ENCODE peak calls at places on chromosomes 7 and 10, in nine cellular contexts. N is upper lobe of right lung; O is stimulated activated CD4-positive, alpha-beta T cell treated with anti-CD3 and anti-CD28 coated beads, Interleukin-12 subunit alpha, Interleukin-12 subunit beta, amount 100 ng/mL, for 4 hours; K is CD4-positive, alpha-beta T cell; D is PC-3; J is GM23248; A is stimulated activated CD8-positive, alpha-beta memory T cell treated with anti-CD3 and anti-CD28 coated beads, Interleukin-7, amount 100 ng/mL, for 48 hours; T is endothelial cell of umbilical vein; B is mammary epithelial cell. H is an unnamed sample.

GRCh38 chr7:128405345-128406146 is 4.2 kb downstream of the IMPDH1 start:
- DNase-seq in N (peak; percentile 82), O (peak; percentile 63), K (peak; percentile 49), D (peak; percentile 43), J (peak; percentile 75), A (peak; percentile 36), T (peak; percentile 33), B (peak; percentile 30), H (peak; percentile 64)

GRCh38 chr10:103284170-103284569 is 7.2 kb downstream of the INA start:
- DNase-seq in N (no peak), O (no peak), K (no peak), D (peak; percentile 72), J (peak; percentile 50), A (no peak), T (no peak), B (peak; percentile 56), H (no peak)

GRCh38 chr7:91082854-91083495 is 181.3 kb upstream of the FZD1 start:
- DNase-seq in N (no peak), O (no peak), K (no peak), D (peak; percentile 41), J (peak; percentile 62), A (no peak), T (peak; percentile 41), B (no peak), H (no peak)

GRCh38 chr7:129144834-129145668 is 544 bp downstream of the TSPAN33 start:
- DNase-seq in N (no peak), O (peak; percentile 30), K (peak; percentile 14), D (no peak), J (no peak), A (no peak), T (no peak), B (no peak), H (no peak)

GRCh38 chr7:4361774-4362173 is 320.3 kb upstream of the FOXK1 start:
- DNase-seq in N (no peak), O (no peak), K (no peak), D (no peak), J (no peak), A (no peak), T (no peak), B (no peak), H (no peak)

GRCh38 chr7:75533926-75534325 is 41.8 kb downstream of the SPDYE5 start:
- DNase-seq in N (peak; percentile 8), O (no peak), K (no peak), D (no peak), J (no peak), A (no peak), T (no peak), B (no peak), H (no peak)

GRCh38 chr7:41956712-41957111 is 253.8 kb upstream of the INHBA start:
- DNase-seq in N (no peak), O (no peak), K (no peak), D (no peak), J (peak; percentile 29), A (no peak), T (no peak), B (no peak), H (no peak)

GRCh38 chr7:32250494-32251260 is 180.5 kb upstream of the PDE1C start:
- DNase-seq in N (no peak), O (no peak), K (no peak), D (no peak), J (no peak), A (no peak), T (no peak), B (no peak), H (no peak)

GRCh38 chr10:72375585-72375984 is 20.9 kb upstream of the DNAJB12 start:
- DNase-seq in N (no peak), O (no peak), K (no peak), D (peak; percentile 7), J (no peak), A (no peak), T (no peak), B (no peak), H (no peak)

GRCh38 chr10:119395287-119396007 is 147.1 kb downstream of the RGS10 start:
- DNase-seq in N (no peak), O (no peak), K (no peak), D (no peak), J (no peak), A (no peak), T (peak; percentile 35), B (no peak), H (no peak)

GRCh38 chr10:109007514-109007913 is 915.8 kb downstream of the XPNPEP1 start:
- DNase-seq in N (no peak), O (no peak), K (no peak), D (no peak), J (no peak), A (no peak), T (no peak), B (no peak), H (no peak)

GRCh38 chr7:91344248-91344647 is 80.0 kb downstream of the FZD1 start:
- DNase-seq in N (no peak), O (no peak), K (no peak), D (no peak), J (no peak), A (no peak), T (no peak), B (no peak), H (no peak)

GRCh38 chr10:12156367-12157123 is 27.1 kb downstream of the SEC61A2 start:
- DNase-seq in N (no peak), O (no peak), K (no peak), D (no peak), J (no peak), A (no peak), T (no peak), B (no peak), H (no peak)

GRCh38 chr7:128884561-128885369 is 22.1 kb downstream of the ATP6V1F start:
- DNase-seq in N (peak; percentile 61), O (no peak), K (no peak), D (no peak), J (no peak), A (no peak), T (no peak), B (no peak), H (no peak)

GRCh38 chr7:97499204-97499603 is 232.7 kb upstream of the TAC1 start:
- DNase-seq in N (no peak), O (no peak), K (no peak), D (peak; percentile 37), J (peak; percentile 36), A (no peak), T (no peak), B (peak; percentile 10), H (no peak)

GRCh38 chr10:9166770-9167169 is 1112.3 kb downstream of the GATA3 start:
- DNase-seq in N (no peak), O (no peak), K (no peak), D (no peak), J (no peak), A (no peak), T (no peak), B (peak; percentile 37), H (no peak)

GRCh38 chr7:20158684-20159083 is 58.5 kb downstream of the MACC1 start:
- DNase-seq in N (no peak), O (no peak), K (no peak), D (no peak), J (peak; percentile 17), A (no peak), T (peak; percentile 39), B (no peak), H (no peak)

GRCh38 chr7:46071601-46072000 is 150.5 kb upstream of the IGFBP3 start:
- DNase-seq in N (no peak), O (no peak), K (no peak), D (no peak), J (peak; percentile 34), A (no peak), T (no peak), B (peak; percentile 19), H (no peak)

GRCh38 chr10:132648871-132649528 is 111.4 kb downstream of the INPP5A start:
- DNase-seq in N (no peak), O (no peak), K (no peak), D (no peak), J (no peak), A (no peak), T (no peak), B (no peak), H (no peak)

GRCh38 chr7:129452589-129453231 is 18.5 kb downstream of the STRIP2 start:
- DNase-seq in N (no peak), O (no peak), K (no peak), D (peak; percentile 55), J (no peak), A (no peak), T (no peak), B (peak; percentile 25), H (no peak)

GRCh38 chr7:45891462-45892402 is 3.4 kb downstream of the IGFBP1 start:
- DNase-seq in N (no peak), O (no peak), K (no peak), D (no peak), J (no peak), A (no peak), T (no peak), B (no peak), H (no peak)

GRCh38 chr10:64977912-64978311 is 1456.7 kb downstream of the REEP3 start:
- DNase-seq in N (no peak), O (no peak), K (no peak), D (peak; percentile 58), J (no peak), A (no peak), T (peak; percentile 20), B (no peak), H (no peak)

GRCh38 chr7:157520249-157520648 is 183.4 kb downstream of the DNAJB6 start:
- DNase-seq in N (peak; percentile 42), O (no peak), K (no peak), D (no peak), J (no peak), A (no peak), T (no peak), B (no peak), H (no peak)

GRCh38 chr7:72430531-72430930 is 18.4 kb upstream of the CALN1 start:
- DNase-seq in N (no peak), O (no peak), K (no peak), D (no peak), J (no peak), A (no peak), T (no peak), B (no peak), H (no peak)

GRCh38 chr7:6430271-6430940 is 17.3 kb downstream of the DAGLB start:
- DNase-seq in N (no peak), O (no peak), K (no peak), D (no peak), J (peak; percentile 65), A (no peak), T (no peak), B (no peak), H (no peak)

GRCh38 chr7:16060492-16060891 is 360.8 kb downstream of the CRPPA start:
- DNase-seq in N (no peak), O (no peak), K (no peak), D (no peak), J (peak; percentile 26), A (no peak), T (no peak), B (no peak), H (no peak)

GRCh38 chr7:469591-469961 is 50.1 kb downstream of the PDGFA start:
- DNase-seq in N (peak; percentile 40), O (no peak), K (no peak), D (no peak), J (no peak), A (no peak), T (no peak), B (no peak), H (no peak)

GRCh38 chr7:20200361-20200760 is 16.8 kb downstream of the MACC1 start:
- DNase-seq in N (no peak), O (no peak), K (no peak), D (no peak), J (no peak), A (no peak), T (peak; percentile 22), B (no peak), H (no peak)

GRCh38 chr7:13518738-13519137 is 470.7 kb downstream of the ETV1 start:
- DNase-seq in N (no peak), O (no peak), K (no peak), D (no peak), J (no peak), A (no peak), T (no peak), B (no peak), H (no peak)